ENCODE peak calls at places on chromosomes 12 and 14, in nine cellular contexts. C is caudate nucleus; D is Ammon's horn; Y is T-helper 17 cell; K is brain microvascular endothelial cell; H is activated CD4-positive, alpha-beta T cell treated with anti-CD3 and anti-CD28 coated beads, Interleukin-2, amount 50 U/mL, for 1 hour; I is T1000; N is right cardiac atrium; A is activated T-helper 9 cell treated with anti-CD3 and anti-CD28 coated beads, Interleukin-2, amount 50 U/mL, for 16 hours. X is an unnamed sample.

GRCh38 chr12:92506460-92506859 is 196.3 kb upstream of the PLEKHG7 start:
- DNase-seq in C (no peak), D (no peak), Y (no peak), K (no peak), H (no peak), I (no peak), N (no peak), A (no peak), X (no peak)

GRCh38 chr14:91317381-91318313 is 73.1 kb upstream of the GPR68 start:
- DNase-seq in C (no peak), D (no peak), Y (peak), K (no peak), H (peak), I (no peak), N (peak), A (peak), X (no peak)

GRCh38 chr12:79055926-79056674 is 191.5 kb downstream of the SYT1 start:
- DNase-seq in C (no peak), D (no peak), Y (no peak), K (peak), H (no peak), I (no peak), N (no peak), A (no peak), X (no peak)

GRCh38 chr14:88164906-88165534 is 158.0 kb downstream of the KCNK10 start:
- DNase-seq in C (no peak), D (no peak), Y (no peak), K (no peak), H (no peak), I (no peak), N (no peak), A (no peak), X (no peak)

GRCh38 chr14:36105401-36105800 is 71.1 kb downstream of the PTCSC3 start:
- DNase-seq in C (no peak), D (peak), Y (no peak), K (no peak), H (no peak), I (no peak), N (no peak), A (no peak), X (no peak)

GRCh38 chr14:99274346-99275221 is 2.6 kb upstream of the BCL11B start:
- DNase-seq in C (no peak), D (peak), Y (no peak), K (peak), H (peak), I (peak), N (peak), A (no peak), X (no peak)

GRCh38 chr14:64674829-64675228 is 29.4 kb upstream of the PLEKHG3 start:
- DNase-seq in C (no peak), D (no peak), Y (no peak), K (no peak), H (no peak), I (no peak), N (no peak), A (no peak), X (no peak)

GRCh38 chr12:38113991-38114390 is 202.6 kb upstream of the ALG10B start:
- DNase-seq in C (no peak), D (no peak), Y (no peak), K (no peak), H (no peak), I (no peak), N (no peak), A (no peak), X (no peak)

GRCh38 chr12:46214668-46215429 is 54.0 kb downstream of the SLC38A1 start:
- DNase-seq in C (no peak), D (no peak), Y (peak), K (no peak), H (peak), I (no peak), N (peak), A (peak), X (peak)

GRCh38 chr14:101529079-101529478 is 32.2 kb upstream of the DIO3 start:
- DNase-seq in C (no peak), D (no peak), Y (no peak), K (no peak), H (no peak), I (no peak), N (no peak), A (no peak), X (no peak)

GRCh38 chr12:27488479-27488878 is 35.5 kb upstream of the PPFIBP1 start:
- DNase-seq in C (no peak), D (no peak), Y (no peak), K (no peak), H (no peak), I (no peak), N (no peak), A (no peak), X (no peak)